ENCODE peak calls at places on chromosome 1, in ten cellular contexts. One of them, this sample, is unnamed.

GRCh38 chr1:11790880-11791715 is 14.7 kb downstream of the MTHFR start:
- DNase-seq in astrocyte of the spinal cord: peak; percentile 90
- DNase-seq in body of pancreas: peak; percentile 95
- DNase-seq in fibroblast of lung: peak; percentile 97
- DNase-seq in upper lobe of right lung: peak; percentile 88
- DNase-seq in cardiac muscle cell: peak; percentile 97
- DNase-seq in tibial nerve: peak; percentile 94
- DNase-seq in psoas muscle: peak; percentile 96
- DNase-seq in heart left ventricle: peak; percentile 95
- DNase-seq in uterus: peak; percentile 93
- DNase-seq in this sample: no peak

GRCh38 chr1:30617161-30617560 is 106.2 kb downstream of the MATN1 start:
- DNase-seq in astrocyte of the spinal cord: no peak
- DNase-seq in body of pancreas: no peak
- DNase-seq in fibroblast of lung: no peak
- DNase-seq in upper lobe of right lung: no peak
- DNase-seq in cardiac muscle cell: no peak
- DNase-seq in tibial nerve: no peak
- DNase-seq in psoas muscle: no peak
- DNase-seq in heart left ventricle: no peak
- DNase-seq in uterus: no peak
- DNase-seq in this sample: no peak

GRCh38 chr1:184945678-184946412 is 28.5 kb downstream of the NIBAN1 start:
- DNase-seq in astrocyte of the spinal cord: no peak
- DNase-seq in body of pancreas: no peak
- DNase-seq in fibroblast of lung: peak; percentile 86
- DNase-seq in upper lobe of right lung: no peak
- DNase-seq in cardiac muscle cell: peak; percentile 75
- DNase-seq in tibial nerve: peak; percentile 27
- DNase-seq in psoas muscle: no peak
- DNase-seq in heart left ventricle: no peak
- DNase-seq in uterus: no peak
- DNase-seq in this sample: no peak

GRCh38 chr1:22702255-22702654 is 8.4 kb upstream of the EPHB2 start:
- DNase-seq in astrocyte of the spinal cord: no peak
- DNase-seq in body of pancreas: no peak
- DNase-seq in fibroblast of lung: no peak
- DNase-seq in upper lobe of right lung: no peak
- DNase-seq in cardiac muscle cell: no peak
- DNase-seq in tibial nerve: no peak
- DNase-seq in psoas muscle: no peak
- DNase-seq in heart left ventricle: no peak
- DNase-seq in uterus: no peak
- DNase-seq in this sample: no peak

GRCh38 chr1:9728451-9729295 is 77.1 kb downstream of the PIK3CD start:
- DNase-seq in astrocyte of the spinal cord: no peak
- DNase-seq in body of pancreas: no peak
- DNase-seq in fibroblast of lung: no peak
- DNase-seq in upper lobe of right lung: no peak
- DNase-seq in cardiac muscle cell: no peak
- DNase-seq in tibial nerve: no peak
- DNase-seq in psoas muscle: no peak
- DNase-seq in heart left ventricle: no peak
- DNase-seq in uterus: no peak
- DNase-seq in this sample: no peak

GRCh38 chr1:166612886-166613285 is 226.4 kb upstream of the POGK start:
- DNase-seq in astrocyte of the spinal cord: no peak
- DNase-seq in body of pancreas: no peak
- DNase-seq in fibroblast of lung: no peak
- DNase-seq in upper lobe of right lung: no peak
- DNase-seq in cardiac muscle cell: no peak
- DNase-seq in tibial nerve: no peak
- DNase-seq in psoas muscle: no peak
- DNase-seq in heart left ventricle: no peak
- DNase-seq in uterus: no peak
- DNase-seq in this sample: no peak

GRCh38 chr1:39026051-39026946 is at the start of gene NDUFS5:
- DNase-seq in astrocyte of the spinal cord: peak; percentile 95
- DNase-seq in body of pancreas: peak; percentile 94
- DNase-seq in fibroblast of lung: peak; percentile 94
- DNase-seq in upper lobe of right lung: peak; percentile 96
- DNase-seq in cardiac muscle cell: peak; percentile 96
- DNase-seq in tibial nerve: peak; percentile 78
- DNase-seq in psoas muscle: peak; percentile 96
- DNase-seq in heart left ventricle: peak; percentile 89
- DNase-seq in uterus: peak; percentile 90
- DNase-seq in this sample: peak; percentile 81

GRCh38 chr1:178055093-178055492 is 38.8 kb upstream of the RASAL2 start:
- DNase-seq in astrocyte of the spinal cord: no peak
- DNase-seq in body of pancreas: peak; percentile 40
- DNase-seq in fibroblast of lung: peak; percentile 6
- DNase-seq in upper lobe of right lung: peak; percentile 78
- DNase-seq in cardiac muscle cell: peak; percentile 45
- DNase-seq in tibial nerve: no peak
- DNase-seq in psoas muscle: no peak
- DNase-seq in heart left ventricle: peak; percentile 56
- DNase-seq in uterus: no peak
- DNase-seq in this sample: peak; percentile 42

GRCh38 chr1:8520483-8520966 is 202.6 kb downstream of the SLC45A1 start:
- DNase-seq in astrocyte of the spinal cord: peak; percentile 53
- DNase-seq in body of pancreas: no peak
- DNase-seq in fibroblast of lung: no peak
- DNase-seq in upper lobe of right lung: no peak
- DNase-seq in cardiac muscle cell: no peak
- DNase-seq in tibial nerve: no peak
- DNase-seq in psoas muscle: no peak
- DNase-seq in heart left ventricle: no peak
- DNase-seq in uterus: no peak
- DNase-seq in this sample: no peak

GRCh38 chr1:8516793-8517556 is 199.1 kb downstream of the SLC45A1 start:
- DNase-seq in astrocyte of the spinal cord: no peak
- DNase-seq in body of pancreas: no peak
- DNase-seq in fibroblast of lung: peak; percentile 34
- DNase-seq in upper lobe of right lung: no peak
- DNase-seq in cardiac muscle cell: no peak
- DNase-seq in tibial nerve: no peak
- DNase-seq in psoas muscle: no peak
- DNase-seq in heart left ventricle: no peak
- DNase-seq in uterus: no peak
- DNase-seq in this sample: no peak

GRCh38 chr1:8519167-8519566 is 201.3 kb downstream of the SLC45A1 start:
- DNase-seq in astrocyte of the spinal cord: no peak
- DNase-seq in body of pancreas: no peak
- DNase-seq in fibroblast of lung: no peak
- DNase-seq in upper lobe of right lung: no peak
- DNase-seq in cardiac muscle cell: no peak
- DNase-seq in tibial nerve: no peak
- DNase-seq in psoas muscle: no peak
- DNase-seq in heart left ventricle: no peak
- DNase-seq in uterus: no peak
- DNase-seq in this sample: no peak

GRCh38 chr1:8517579-8518489 is 199.9 kb downstream of the SLC45A1 start:
- DNase-seq in astrocyte of the spinal cord: peak; percentile 58
- DNase-seq in body of pancreas: no peak
- DNase-seq in fibroblast of lung: peak; percentile 63
- DNase-seq in upper lobe of right lung: no peak
- DNase-seq in cardiac muscle cell: peak; percentile 44
- DNase-seq in tibial nerve: no peak
- DNase-seq in psoas muscle: no peak
- DNase-seq in heart left ventricle: no peak
- DNase-seq in uterus: no peak
- DNase-seq in this sample: no peak

DNA sequence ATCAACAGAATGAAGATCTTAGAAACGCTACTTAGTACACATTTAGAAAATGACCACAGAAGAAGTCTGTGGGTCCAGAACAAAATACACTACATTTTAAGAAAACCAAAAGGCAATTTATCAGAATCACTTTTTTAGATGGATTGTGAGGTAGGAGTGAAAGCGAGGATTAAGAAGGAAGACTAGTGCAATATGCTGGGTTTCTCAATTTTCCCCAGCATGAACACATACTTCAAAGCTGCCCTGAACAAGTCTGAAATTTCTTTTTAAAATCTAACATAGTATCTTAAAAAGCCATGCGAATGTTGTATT is 200.5 kb downstream of the SLC45A1 start:
- DNase-seq in astrocyte of the spinal cord: no peak
- DNase-seq in body of pancreas: no peak
- DNase-seq in fibroblast of lung: no peak
- DNase-seq in upper lobe of right lung: no peak
- DNase-seq in cardiac muscle cell: no peak
- DNase-seq in tibial nerve: no peak
- DNase-seq in psoas muscle: no peak
- DNase-seq in heart left ventricle: no peak
- DNase-seq in uterus: no peak
- DNase-seq in this sample: no peak
- TF ChIP-seq CTCF in astrocyte of the spinal cord: no peak
- TF ChIP-seq CTCF in body of pancreas: no peak
- TF ChIP-seq CTCF in fibroblast of lung: no peak
- TF ChIP-seq CTCF in upper lobe of right lung: no peak
- TF ChIP-seq CTCF in cardiac muscle cell: no peak
- TF ChIP-seq CTCF in tibial nerve: no peak
- TF ChIP-seq CTCF in psoas muscle: no peak
- TF ChIP-seq CTCF in heart left ventricle: no peak
- TF ChIP-seq CTCF in uterus: no peak
- TF ChIP-seq CTCF in this sample: no peak

GRCh38 chr1:220991959-220992704 is 112.9 kb downstream of the HLX start:
- DNase-seq in astrocyte of the spinal cord: no peak
- DNase-seq in body of pancreas: no peak
- DNase-seq in fibroblast of lung: peak; percentile 85
- DNase-seq in upper lobe of right lung: no peak
- DNase-seq in cardiac muscle cell: peak; percentile 35
- DNase-seq in tibial nerve: no peak
- DNase-seq in psoas muscle: no peak
- DNase-seq in heart left ventricle: no peak
- DNase-seq in uterus: peak; percentile 57
- DNase-seq in this sample: no peak

GRCh38 chr1:220994671-220995070 is 115.4 kb downstream of the HLX start:
- DNase-seq in astrocyte of the spinal cord: no peak
- DNase-seq in body of pancreas: no peak
- DNase-seq in fibroblast of lung: no peak
- DNase-seq in upper lobe of right lung: no peak
- DNase-seq in cardiac muscle cell: no peak
- DNase-seq in tibial nerve: no peak
- DNase-seq in psoas muscle: no peak
- DNase-seq in heart left ventricle: no peak
- DNase-seq in uterus: no peak
- DNase-seq in this sample: no peak

GRCh38 chr1:220992705-220993052 is 113.4 kb downstream of the HLX start:
- DNase-seq in astrocyte of the spinal cord: no peak
- DNase-seq in body of pancreas: no peak
- DNase-seq in fibroblast of lung: no peak
- DNase-seq in upper lobe of right lung: no peak
- DNase-seq in cardiac muscle cell: no peak
- DNase-seq in tibial nerve: no peak
- DNase-seq in psoas muscle: no peak
- DNase-seq in heart left ventricle: no peak
- DNase-seq in uterus: no peak
- DNase-seq in this sample: no peak

GRCh38 chr1:220991506-220991905 is 112.3 kb downstream of the HLX start:
- DNase-seq in astrocyte of the spinal cord: no peak
- DNase-seq in body of pancreas: no peak
- DNase-seq in fibroblast of lung: no peak
- DNase-seq in upper lobe of right lung: no peak
- DNase-seq in cardiac muscle cell: no peak
- DNase-seq in tibial nerve: no peak
- DNase-seq in psoas muscle: no peak
- DNase-seq in heart left ventricle: no peak
- DNase-seq in uterus: no peak
- DNase-seq in this sample: no peak

DNA sequence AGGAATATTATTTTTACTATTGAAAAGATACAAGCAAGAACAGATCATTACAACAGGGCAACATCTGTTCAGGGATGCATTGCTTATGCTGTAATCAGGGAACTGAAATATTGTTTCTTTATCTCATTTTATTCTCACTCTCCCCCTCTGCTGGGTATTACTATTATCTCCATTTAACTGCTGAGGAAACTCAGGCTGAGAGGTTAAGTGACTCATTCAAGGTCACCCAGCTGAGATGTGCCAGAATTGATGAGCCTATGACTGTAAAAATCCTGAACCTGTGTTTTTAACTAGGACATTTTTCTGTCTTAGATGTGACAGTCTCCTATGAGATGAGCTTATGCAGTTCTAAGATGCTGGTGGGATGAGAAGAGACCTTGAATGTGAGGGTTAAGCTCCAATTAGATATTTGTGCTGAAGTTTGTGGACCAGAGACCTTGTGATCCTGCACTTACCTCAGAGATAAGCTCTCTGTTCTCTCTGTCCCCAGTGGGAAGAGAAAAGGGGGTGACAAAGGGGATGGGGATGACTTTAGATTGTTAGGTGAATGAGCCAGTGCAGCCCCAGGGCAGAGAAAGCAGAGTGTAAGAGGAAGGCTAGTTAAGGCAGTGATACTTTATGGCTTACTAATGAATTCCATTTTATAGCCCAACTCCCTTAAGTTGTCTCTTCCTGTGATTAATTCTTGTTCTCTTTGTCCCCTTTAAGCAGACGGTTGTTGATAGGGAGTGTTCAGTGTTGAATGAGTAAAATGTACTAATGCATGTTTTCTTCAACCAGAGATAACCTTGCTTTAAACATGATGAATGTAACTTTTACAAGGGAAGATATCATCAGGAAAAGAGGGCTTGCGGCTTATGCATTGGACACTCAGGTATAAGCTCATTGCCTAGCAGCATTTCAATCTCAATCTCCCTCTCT is 111.4 kb downstream of the HLX start:
- DNase-seq in astrocyte of the spinal cord: peak; percentile 64
- DNase-seq in body of pancreas: no peak
- DNase-seq in fibroblast of lung: peak; percentile 81
- DNase-seq in upper lobe of right lung: no peak
- DNase-seq in cardiac muscle cell: peak; percentile 59
- DNase-seq in tibial nerve: no peak
- DNase-seq in psoas muscle: no peak
- DNase-seq in heart left ventricle: no peak
- DNase-seq in uterus: no peak
- DNase-seq in this sample: no peak
- TF ChIP-seq CTCF in astrocyte of the spinal cord: peak; percentile 10
- TF ChIP-seq CTCF in body of pancreas: no peak
- TF ChIP-seq CTCF in fibroblast of lung: peak; percentile 15
- TF ChIP-seq CTCF in upper lobe of right lung: no peak
- TF ChIP-seq CTCF in cardiac muscle cell: peak; percentile 9
- TF ChIP-seq CTCF in tibial nerve: no peak
- TF ChIP-seq CTCF in psoas muscle: no peak
- TF ChIP-seq CTCF in heart left ventricle: no peak
- TF ChIP-seq CTCF in uterus: no peak
- TF ChIP-seq CTCF in this sample: no peak

GRCh38 chr1:150813028-150813707 is 5.1 kb upstream of the CTSK start:
- DNase-seq in astrocyte of the spinal cord: peak; percentile 68
- DNase-seq in body of pancreas: peak; percentile 75
- DNase-seq in fibroblast of lung: peak; percentile 72
- DNase-seq in upper lobe of right lung: peak; percentile 77
- DNase-seq in cardiac muscle cell: peak; percentile 82
- DNase-seq in tibial nerve: peak; percentile 73
- DNase-seq in psoas muscle: peak; percentile 62
- DNase-seq in heart left ventricle: peak; percentile 28
- DNase-seq in uterus: peak; percentile 55
- DNase-seq in this sample: peak; percentile 72
- TF ChIP-seq CTCF in astrocyte of the spinal cord: peak; percentile 87
- TF ChIP-seq CTCF in body of pancreas: peak; percentile 62
- TF ChIP-seq CTCF in fibroblast of lung: peak; percentile 84
- TF ChIP-seq CTCF in upper lobe of right lung: peak; percentile 71
- TF ChIP-seq CTCF in cardiac muscle cell: peak; percentile 89
- TF ChIP-seq CTCF in tibial nerve: peak; percentile 75
- TF ChIP-seq CTCF in psoas muscle: peak; percentile 47
- TF ChIP-seq CTCF in heart left ventricle: peak; percentile 44
- TF ChIP-seq CTCF in uterus: peak; percentile 55
- TF ChIP-seq CTCF in this sample: peak; percentile 61

GRCh38 chr1:82562448-82562847 is 761.7 kb downstream of the ADGRL2 start:
- DNase-seq in astrocyte of the spinal cord: peak; percentile 18
- DNase-seq in body of pancreas: no peak
- DNase-seq in fibroblast of lung: no peak
- DNase-seq in upper lobe of right lung: no peak
- DNase-seq in cardiac muscle cell: no peak
- DNase-seq in tibial nerve: no peak
- DNase-seq in psoas muscle: no peak
- DNase-seq in heart left ventricle: no peak
- DNase-seq in uterus: no peak
- DNase-seq in this sample: no peak

GRCh38 chr1:82564338-82564737 is 763.6 kb downstream of the ADGRL2 start:
- DNase-seq in astrocyte of the spinal cord: no peak
- DNase-seq in body of pancreas: peak; percentile 4
- DNase-seq in fibroblast of lung: no peak
- DNase-seq in upper lobe of right lung: no peak
- DNase-seq in cardiac muscle cell: no peak
- DNase-seq in tibial nerve: no peak
- DNase-seq in psoas muscle: no peak
- DNase-seq in heart left ventricle: no peak
- DNase-seq in uterus: no peak
- DNase-seq in this sample: no peak

GRCh38 chr1:82567308-82567707 is 766.6 kb downstream of the ADGRL2 start:
- DNase-seq in astrocyte of the spinal cord: peak; percentile 16
- DNase-seq in body of pancreas: no peak
- DNase-seq in fibroblast of lung: no peak
- DNase-seq in upper lobe of right lung: no peak
- DNase-seq in cardiac muscle cell: no peak
- DNase-seq in tibial nerve: no peak
- DNase-seq in psoas muscle: no peak
- DNase-seq in heart left ventricle: no peak
- DNase-seq in uterus: no peak
- DNase-seq in this sample: no peak

GRCh38 chr1:82565546-82565945 is 764.8 kb downstream of the ADGRL2 start:
- DNase-seq in astrocyte of the spinal cord: peak; percentile 91
- DNase-seq in body of pancreas: peak; percentile 31
- DNase-seq in fibroblast of lung: peak; percentile 57
- DNase-seq in upper lobe of right lung: no peak
- DNase-seq in cardiac muscle cell: peak; percentile 61
- DNase-seq in tibial nerve: peak; percentile 13
- DNase-seq in psoas muscle: no peak
- DNase-seq in heart left ventricle: no peak
- DNase-seq in uterus: no peak
- DNase-seq in this sample: no peak

DNA sequence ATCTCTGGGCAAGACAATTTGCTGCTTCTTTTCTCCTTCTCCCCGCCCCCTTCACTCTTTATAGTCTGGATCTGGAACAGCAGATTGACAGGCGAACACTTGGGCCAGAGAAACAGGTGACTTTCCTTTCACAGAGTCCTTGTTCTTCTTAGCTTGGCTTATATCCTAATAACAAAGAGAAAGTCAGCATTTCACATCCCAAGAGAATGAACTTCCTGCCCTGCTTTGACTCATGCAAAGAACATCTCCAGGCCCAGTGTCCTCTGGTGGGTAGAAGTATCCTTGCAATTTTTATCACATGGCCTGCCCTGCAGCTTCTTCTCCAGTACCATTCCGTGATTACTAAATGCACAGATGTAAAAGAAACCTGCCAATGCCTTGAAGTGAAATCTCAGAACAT is 764.4 kb downstream of the ADGRL2 start:
- DNase-seq in astrocyte of the spinal cord: peak; percentile 90
- DNase-seq in body of pancreas: peak; percentile 3
- DNase-seq in fibroblast of lung: peak; percentile 66
- DNase-seq in upper lobe of right lung: no peak
- DNase-seq in cardiac muscle cell: peak; percentile 68
- DNase-seq in tibial nerve: peak; percentile 19
- DNase-seq in psoas muscle: no peak
- DNase-seq in heart left ventricle: no peak
- DNase-seq in uterus: no peak
- DNase-seq in this sample: no peak
- TF ChIP-seq CTCF in astrocyte of the spinal cord: peak; percentile 39
- TF ChIP-seq CTCF in body of pancreas: no peak
- TF ChIP-seq CTCF in fibroblast of lung: peak; percentile 21
- TF ChIP-seq CTCF in upper lobe of right lung: peak; percentile 11
- TF ChIP-seq CTCF in cardiac muscle cell: peak; percentile 24
- TF ChIP-seq CTCF in tibial nerve: no peak
- TF ChIP-seq CTCF in psoas muscle: no peak
- TF ChIP-seq CTCF in heart left ventricle: peak; percentile 10
- TF ChIP-seq CTCF in uterus: no peak
- TF ChIP-seq CTCF in this sample: no peak

This sample was measured in endothelial cell.